ENCODE peak calls at places on chromosomes 12 and 14, in five cellular contexts. P, G, N, E and B are unnamed samples.

GRCh38 chr12:105369014-105369413 is 38.5 kb downstream of the C12orf75 start:
- DNase-seq in P (no peak), G (no peak), N (peak; percentile 40), E (no peak), B (no peak)

GRCh38 chr12:96302706-96303310 is 97.4 kb downstream of the CDK17 start:
- DNase-seq in P (no peak), G (no peak), N (no peak), E (no peak), B (no peak)

GRCh38 chr14:105219753-105220152 is 28.6 kb upstream of the BTBD6 start:
- DNase-seq in P (no peak), G (no peak), N (no peak), E (no peak), B (no peak)

GRCh38 chr12:116508145-116509121 is 50.7 kb upstream of the MAP1LC3B2 start:
- DNase-seq in P (no peak), G (peak; percentile 76), N (no peak), E (peak; percentile 40), B (no peak)

GRCh38 chr14:24259282-24260025 is 3.5 kb downstream of the TGM1 start:
- DNase-seq in P (no peak), G (peak; percentile 19), N (peak; percentile 48), E (peak; percentile 85), B (no peak)

GRCh38 chr12:66678640-66679268 is at the start of gene GRIP1:
- DNase-seq in P (no peak), G (peak; percentile 80), N (peak; percentile 13), E (peak; percentile 14), B (no peak)

GRCh38 chr12:33322519-33322918 is 117.1 kb downstream of the SYT10 start:
- DNase-seq in P (no peak), G (no peak), N (no peak), E (no peak), B (no peak)

GRCh38 chr14:67487937-67488893 is at the start of gene TMEM229B:
- DNase-seq in P (peak; percentile 85), G (no peak), N (no peak), E (peak; percentile 24), B (peak; percentile 82)

GRCh38 chr14:91401751-91402150 is 15.9 kb downstream of the CCDC88C start:
- DNase-seq in P (no peak), G (no peak), N (no peak), E (no peak), B (no peak)

GRCh38 chr12:43754015-43754414 is 4.6 kb downstream of the PUS7L start:
- DNase-seq in P (no peak), G (no peak), N (no peak), E (no peak), B (no peak)

GRCh38 chr14:58796636-58797429 is 159.1 kb downstream of the DACT1 start:
- DNase-seq in P (peak; percentile 55), G (peak; percentile 25), N (peak; percentile 15), E (peak; percentile 33), B (no peak)

GRCh38 chr12:125330645-125331341 is 265.6 kb downstream of the AACS start:
- DNase-seq in P (peak; percentile 23), G (peak; percentile 79), N (no peak), E (peak; percentile 63), B (peak; percentile 13)

GRCh38 chr14:104116544-104117340 is 21.6 kb upstream of the KIF26A start:
- DNase-seq in P (no peak), G (no peak), N (peak; percentile 54), E (peak; percentile 76), B (no peak)

GRCh38 chr14:24365600-24366374 is 2.2 kb upstream of the NFATC4 start:
- DNase-seq in P (peak; percentile 83), G (peak; percentile 95), N (peak; percentile 88), E (peak; percentile 86), B (peak; percentile 61)

GRCh38 chr12:27207626-27208413 is 36.3 kb upstream of the STK38L start:
- DNase-seq in P (peak; percentile 75), G (no peak), N (peak; percentile 54), E (no peak), B (no peak)

GRCh38 chr12:74847169-74847568 is 309.5 kb downstream of the ATXN7L3B start:
- DNase-seq in P (no peak), G (no peak), N (no peak), E (no peak), B (no peak)

GRCh38 chr14:77103475-77103874 is 5.4 kb downstream of the CIPC start:
- DNase-seq in P (no peak), G (no peak), N (no peak), E (no peak), B (no peak)

GRCh38 chr14:100261621-100262020 is 22.7 kb downstream of the YY1 start:
- DNase-seq in P (no peak), G (no peak), N (no peak), E (no peak), B (no peak)

GRCh38 chr14:96424104-96424989 is 32.4 kb downstream of the AK7 start:
- DNase-seq in P (peak; percentile 55), G (peak; percentile 69), N (peak; percentile 69), E (peak; percentile 24), B (peak; percentile 57)

GRCh38 chr12:112303004-112303403 is 79.2 kb downstream of the HECTD4 start:
- DNase-seq in P (peak; percentile 24), G (peak; percentile 82), N (peak; percentile 83), E (no peak), B (peak; percentile 21)

GRCh38 chr14:90760055-90760444 is 56.2 kb downstream of the TTC7B start:
- DNase-seq in P (no peak), G (no peak), N (no peak), E (no peak), B (no peak)

GRCh38 chr14:106185837-106186233 is 659.5 kb downstream of the TMEM121 start:
- DNase-seq in P (no peak), G (no peak), N (no peak), E (no peak), B (peak; percentile 74)

GRCh38 chr12:57471661-57472060 is 8.0 kb downstream of the ARHGAP9 start:
- DNase-seq in P (no peak), G (no peak), N (no peak), E (no peak), B (no peak)
- H3K27me3 ChIP-seq in P (peaks cover 18% of the 10 kb centered on the region), G (peaks cover 25% of the 10 kb centered on the region), N (peaks cover 41% of the 10 kb centered on the region), E (peaks cover 14% of the 10 kb centered on the region), B (no peaks in the 10 kb centered on the region)

DNA sequence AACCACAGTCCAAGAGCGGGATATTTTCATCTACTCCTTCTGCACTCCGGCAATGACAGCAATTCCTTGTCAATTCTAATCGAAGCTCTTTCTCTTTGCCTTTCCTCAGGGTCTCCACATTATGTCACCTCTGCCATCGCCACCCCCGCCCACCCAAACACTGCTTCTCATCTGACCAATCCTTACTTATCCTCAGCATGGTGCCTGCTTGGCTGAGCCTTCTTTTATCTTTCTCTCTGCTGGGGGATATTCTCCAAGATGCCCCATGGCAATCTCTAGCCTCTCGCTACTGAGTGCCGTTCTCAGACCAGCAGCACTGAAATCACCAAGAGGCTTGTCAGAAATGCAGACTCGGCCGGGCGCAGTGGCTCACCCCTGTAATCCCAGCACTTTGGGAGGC is 100.6 kb downstream of the PTPRB start:
- DNase-seq in P (no peak), G (no peak), N (no peak), E (no peak), B (no peak)
- H3K27me3 ChIP-seq in P (no peaks in the 10 kb centered on the region), G (no peaks in the 10 kb centered on the region), N (no peaks in the 10 kb centered on the region), E (no peaks in the 10 kb centered on the region), B (no peaks in the 10 kb centered on the region)

GRCh38 chr12:123958876-123959275 is 13.8 kb downstream of the CCDC92 start:
- DNase-seq in P (no peak), G (no peak), N (no peak), E (peak; percentile 32), B (no peak)
- H3K27me3 ChIP-seq in P (no peaks in the 10 kb centered on the region), G (peaks cover 11% of the 10 kb centered on the region), N (no peaks in the 10 kb centered on the region), E (no peaks in the 10 kb centered on the region), B (no peaks in the 10 kb centered on the region)

GRCh38 chr14:56075301-56075700 is 42.9 kb upstream of the PELI2 start:
- DNase-seq in P (no peak), G (no peak), N (no peak), E (no peak), B (no peak)
- H3K27me3 ChIP-seq in P (no peaks in the 10 kb centered on the region), G (no peaks in the 10 kb centered on the region), N (peaks cover 2% of the 10 kb centered on the region), E (no peaks in the 10 kb centered on the region), B (no peaks in the 10 kb centered on the region)

DNA sequence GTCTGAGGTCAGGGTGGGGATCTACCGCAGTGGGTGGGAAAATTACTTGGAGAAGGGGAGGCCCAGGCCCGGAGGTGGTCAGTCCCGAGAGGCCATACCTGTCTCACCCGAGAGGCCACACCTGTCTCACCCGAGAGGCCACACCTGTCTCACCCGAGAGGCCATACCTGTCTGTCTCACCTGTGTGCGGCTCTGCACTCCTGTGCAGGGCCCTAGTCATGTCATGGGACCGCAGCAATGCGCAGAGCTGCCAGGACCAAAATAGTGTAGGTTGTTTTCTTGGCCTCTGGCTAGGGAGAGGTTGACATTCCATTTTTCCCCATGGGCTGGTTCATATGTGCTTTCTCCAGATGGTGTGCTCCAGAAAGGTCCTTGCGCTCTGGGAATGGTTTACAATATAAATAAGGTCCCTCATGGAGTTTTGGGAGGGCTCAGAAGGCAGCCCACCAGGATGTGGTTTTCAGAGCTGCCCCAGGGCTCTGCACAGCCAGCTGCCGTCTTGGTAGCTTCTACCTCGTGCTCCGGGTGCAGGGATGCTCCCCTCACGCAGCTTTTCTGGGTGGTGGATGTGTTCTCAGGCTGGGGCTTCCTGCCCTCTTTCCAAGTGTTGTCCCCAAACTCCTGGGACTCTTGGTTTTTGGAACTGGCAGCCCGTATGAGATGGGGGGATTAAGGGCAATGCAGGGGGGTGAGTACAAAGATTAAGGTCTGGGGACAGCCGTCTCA is 58.2 kb downstream of the CACNA1C start:
- DNase-seq in P (no peak), G (no peak), N (no peak), E (no peak), B (no peak)
- H3K27me3 ChIP-seq in P (no peaks in the 10 kb centered on the region), G (no peaks in the 10 kb centered on the region), N (no peaks in the 10 kb centered on the region), E (no peaks in the 10 kb centered on the region), B (no peaks in the 10 kb centered on the region)

GRCh38 chr12:2627343-2628191 is 167.2 kb upstream of the FKBP4 start:
- DNase-seq in P (no peak), G (peak; percentile 66), N (no peak), E (no peak), B (no peak)
- H3K27me3 ChIP-seq in P (peaks cover 18% of the 10 kb centered on the region), G (no peaks in the 10 kb centered on the region), N (no peaks in the 10 kb centered on the region), E (no peaks in the 10 kb centered on the region), B (no peaks in the 10 kb centered on the region)

GRCh38 chr14:50601405-50601804 is 41.5 kb downstream of the ATL1 start:
- DNase-seq in P (no peak), G (no peak), N (peak; percentile 65), E (no peak), B (no peak)
- H3K27me3 ChIP-seq in P (no peaks in the 10 kb centered on the region), G (no peaks in the 10 kb centered on the region), N (no peaks in the 10 kb centered on the region), E (no peaks in the 10 kb centered on the region), B (no peaks in the 10 kb centered on the region)

GRCh38 chr12:47970843-47971242 is 7.4 kb downstream of the TMEM106C start:
- DNase-seq in P (no peak), G (no peak), N (no peak), E (no peak), B (no peak)

GRCh38 chr12:47972895-47973294 is 9.5 kb downstream of the TMEM106C start:
- DNase-seq in P (no peak), G (no peak), N (no peak), E (no peak), B (no peak)

GRCh38 chr12:47973870-47974269 is 10.5 kb downstream of the TMEM106C start:
- DNase-seq in P (no peak), G (no peak), N (no peak), E (no peak), B (no peak)

GRCh38 chr12:47967461-47968430 is 4.3 kb downstream of the TMEM106C start:
- DNase-seq in P (no peak), G (no peak), N (no peak), E (no peak), B (no peak)

GRCh38 chr12:47969845-47970244 is 6.4 kb downstream of the TMEM106C start:
- DNase-seq in P (no peak), G (no peak), N (no peak), E (no peak), B (no peak)
- H3K27me3 ChIP-seq in P (no peaks in the 10 kb centered on the region), G (no peaks in the 10 kb centered on the region), N (no peaks in the 10 kb centered on the region), E (no peaks in the 10 kb centered on the region), B (no peaks in the 10 kb centered on the region)